ENCODE peak calls at places on chromosomes 7 and 10, in ten cellular contexts. X, B, P, E, O, K, R, F, G and S are unnamed samples.

GRCh38 chr7:44995555-44996493 is 4.2 kb upstream of the CCM2 start:
- DNase-seq in K (no peak), O (no peak), P (no peak), E (no peak), X (no peak), B (no peak), R (no peak), G (no peak), F (no peak), S (no peak)

GRCh38 chr10:48774416-48775205 is 89.9 kb downstream of the WDFY4 start:
- DNase-seq in O (no peak), P (no peak), E (no peak), K (no peak), B (no peak), R (no peak), X (no peak), F (no peak), G (no peak), S (no peak)

GRCh38 chr7:116524609-116525297 is at the start of gene CAV1:
- DNase-seq in K (no peak), F (peak; percentile 51), E (peak; percentile 93), B (peak; percentile 96), O (peak; percentile 78), G (peak; percentile 79), X (peak; percentile 38), P (peak; percentile 18), R (peak; percentile 93), S (peak; percentile 58)

GRCh38 chr10:7211857-7212577 is 198.8 kb downstream of the SFMBT2 start:
- DNase-seq in X (no peak), R (no peak), G (no peak), F (no peak), O (no peak), B (no peak), K (no peak), E (no peak), P (no peak), S (no peak)

GRCh38 chr7:55307123-55307916 is 57.8 kb upstream of the LANCL2 start:
- DNase-seq in P (no peak), E (no peak), K (no peak), G (no peak), F (no peak), X (no peak), B (no peak), O (peak; percentile 68), R (no peak), S (no peak)

GRCh38 chr10:55740110-55740509 is 620.9 kb downstream of the ZWINT start:
- DNase-seq in F (no peak), P (no peak), O (no peak), K (no peak), E (no peak), X (no peak), G (no peak), B (no peak), R (no peak), S (no peak)

GRCh38 chr7:128909605-128910568 is 622 bp downstream of the KCP start:
- DNase-seq in O (peak; percentile 88), R (no peak), B (no peak), P (no peak), G (no peak), K (no peak), E (peak; percentile 26), X (no peak), F (no peak), S (no peak)

GRCh38 chr10:102159051-102159597 is 6.9 kb downstream of the NOLC1 start:
- DNase-seq in R (no peak), X (no peak), G (no peak), P (no peak), E (no peak), K (no peak), O (no peak), F (no peak), B (no peak), S (no peak)

GRCh38 chr7:90838799-90839198 is 242.7 kb downstream of the CDK14 start:
- DNase-seq in K (no peak), E (no peak), X (no peak), F (no peak), G (no peak), P (no peak), O (no peak), B (no peak), R (no peak), S (no peak)

GRCh38 chr10:110091830-110092229 is 84.0 kb downstream of the ADD3 start:
- DNase-seq in B (no peak), F (no peak), O (no peak), R (no peak), X (no peak), K (no peak), E (no peak), G (no peak), P (no peak), S (no peak)

GRCh38 chr7:135862586-135863361 is 114.2 kb upstream of the FAM180A start:
- DNase-seq in E (peak; percentile 10), F (no peak), K (no peak), B (no peak), P (no peak), X (no peak), O (no peak), G (no peak), R (no peak), S (no peak)

GRCh38 chr7:45150199-45150598 is 7.4 kb upstream of the RAMP3 start:
- DNase-seq in O (peak; percentile 9), B (no peak), G (no peak), X (no peak), F (no peak), E (no peak), P (no peak), K (no peak), R (no peak), S (no peak)

GRCh38 chr10:76324283-76324682 is 892.9 kb downstream of the LRMDA start:
- DNase-seq in R (no peak), B (no peak), X (peak; percentile 87), E (peak; percentile 45), P (no peak), K (no peak), O (no peak), G (no peak), F (no peak), S (no peak)

GRCh38 chr7:95590387-95591248 is 5.7 kb downstream of the PDK4 start:
- DNase-seq in F (no peak), R (no peak), E (no peak), G (no peak), B (no peak), O (no peak), K (no peak), X (no peak), P (no peak), S (no peak)

GRCh38 chr7:156472267-156472666 is 168.3 kb upstream of the RNF32 start:
- DNase-seq in E (no peak), G (no peak), R (no peak), X (no peak), P (no peak), K (no peak), F (no peak), B (no peak), O (no peak), S (no peak)

GRCh38 chr7:132580277-132580676 is 4.0 kb upstream of the PLXNA4 start:
- DNase-seq in P (no peak), R (no peak), O (no peak), K (no peak), B (no peak), F (no peak), X (no peak), G (no peak), E (no peak), S (no peak)

GRCh38 chr7:102404005-102404861 is 8.1 kb downstream of the PRKRIP1 start:
- DNase-seq in P (no peak), F (no peak), E (peak; percentile 48), R (no peak), O (peak; percentile 72), B (peak; percentile 59), X (peak; percentile 69), G (no peak), K (no peak), S (peak; percentile 77)

GRCh38 chr7:12623885-12624498 is 53.5 kb downstream of the SCIN start:
- DNase-seq in O (no peak), R (no peak), P (no peak), X (peak; percentile 41), E (peak; percentile 49), B (peak; percentile 26), F (no peak), G (no peak), K (no peak), S (peak; percentile 23)

GRCh38 chr7:27203378-27203953 is 3.6 kb upstream of the HOXA13 start:
- DNase-seq in F (no peak), P (no peak), K (no peak), B (no peak), X (no peak), R (no peak), E (no peak), G (no peak), O (no peak), S (no peak)

GRCh38 chr10:1156921-1157614 is 100.9 kb downstream of the WDR37 start:
- DNase-seq in E (no peak), O (no peak), K (no peak), R (no peak), F (no peak), G (no peak), X (no peak), B (no peak), P (no peak), S (no peak)

GRCh38 chr7:158588085-158588877 is 658 bp upstream of the PTPRN2 start:
- DNase-seq in G (no peak), P (no peak), K (no peak), F (no peak), E (no peak), X (no peak), R (no peak), B (no peak), O (no peak), S (no peak)

GRCh38 chr7:163298-163695 is 29.1 kb upstream of the FAM20C start:
- DNase-seq in F (no peak), E (no peak), O (no peak), P (no peak), R (no peak), G (peak; percentile 9), X (no peak), K (no peak), B (no peak), S (no peak)

GRCh38 chr10:12031404-12031803 is 11.2 kb downstream of the UPF2 start:
- DNase-seq in G (no peak), O (no peak), B (no peak), R (no peak), E (no peak), P (no peak), K (no peak), X (no peak), F (no peak), S (no peak)

GRCh38 chr10:29617880-29618340 is 16.9 kb downstream of the SVIL start:
- DNase-seq in O (no peak), B (no peak), X (no peak), G (no peak), R (peak; percentile 44), P (no peak), E (peak; percentile 60), K (no peak), F (no peak), S (no peak)

GRCh38 chr10:33552290-33552689 is 217.8 kb upstream of the NRP1 start:
- DNase-seq in F (no peak), G (no peak), R (no peak), O (no peak), E (no peak), B (no peak), X (no peak), K (no peak), P (no peak), S (no peak)

GRCh38 chr7:127107601-127108007 is 145.1 kb downstream of the GRM8 start:
- DNase-seq in P (peak; percentile 72), E (peak; percentile 49), G (peak; percentile 72), B (peak; percentile 41), R (peak; percentile 39), X (peak; percentile 59), O (peak; percentile 65), F (peak; percentile 31), K (peak; percentile 9), S (peak; percentile 69)